ENCODE peak calls at places on chromosomes 13 and 19, in four cellular contexts. W is NCI-H2107, Y is HepG2, A is lower leg skin. N is an unnamed sample.

GRCh38 chr13:109869312-109870237 is 83.2 kb upstream of the IRS2 start:
- DNase-seq in W (peak; percentile 84), Y (no peak), A (no peak), N (peak; percentile 72)

GRCh38 chr13:31594056-31594455 is 145.3 kb upstream of the RXFP2 start:
- DNase-seq in W (no peak), Y (no peak), A (no peak), N (no peak)

GRCh38 chr13:66748712-66749111 is 481.4 kb downstream of the PCDH9 start:
- DNase-seq in W (no peak), Y (no peak), A (no peak), N (peak; percentile 21)

GRCh38 chr19:29590278-29590677 is 15.8 kb upstream of the POP4 start:
- DNase-seq in W (no peak), Y (no peak), A (no peak), N (no peak)

GRCh38 chr13:95301135-95301946 is at the start of gene ABCC4:
- DNase-seq in W (no peak), Y (peak; percentile 51), A (peak; percentile 89), N (no peak)

GRCh38 chr13:72141845-72142470 is 275.0 kb upstream of the DACH1 start:
- DNase-seq in W (no peak), Y (no peak), A (no peak), N (no peak)

GRCh38 chr13:73417012-73417615 is 358.3 kb downstream of the KLF5 start:
- DNase-seq in W (no peak), Y (peak; percentile 27), A (no peak), N (peak; percentile 33)

GRCh38 chr13:99353836-99354235 is 46.6 kb upstream of the GPR183 start:
- DNase-seq in W (no peak), Y (no peak), A (no peak), N (no peak)

GRCh38 chr19:41409288-41409687 is 11.7 kb downstream of the BCKDHA start:
- DNase-seq in W (no peak), Y (peak; percentile 92), A (no peak), N (peak; percentile 82)

GRCh38 chr19:33616346-33616745 is 5.4 kb upstream of the CHST8 start:
- DNase-seq in W (no peak), Y (no peak), A (no peak), N (no peak)